ENCODE peak calls at places on chromosome 5, in nine cellular contexts. K is fibroblast of the aortic adventitia, H is spleen, Z is right atrium auricular region, F is psoas muscle, G is epithelial cell of proximal tubule, I is lung, T is lower lobe of right lung, V is transverse colon. J is an unnamed sample.

GRCh38 chr5:171705830-171706229 is 79.8 kb upstream of the SMIM23 start:
- DNase-seq in H (no peak), K (no peak), V (no peak), I (no peak), Z (no peak), T (no peak), G (no peak), F (no peak), J (no peak)

GRCh38 chr5:77369566-77369965 is 122.5 kb downstream of the WDR41 start:
- DNase-seq in K (no peak), V (no peak), G (no peak), Z (no peak), F (no peak), I (no peak), T (no peak), H (no peak), J (no peak)

GRCh38 chr5:53326420-53327153 is 153.8 kb upstream of the FST start:
- DNase-seq in F (no peak), Z (no peak), G (no peak), V (no peak), I (no peak), K (peak), H (no peak), T (no peak), J (peak)

GRCh38 chr5:68533571-68534051 is 318.1 kb downstream of the PIK3R1 start:
- DNase-seq in K (no peak), Z (no peak), I (no peak), T (no peak), H (no peak), G (no peak), F (no peak), V (peak), J (no peak)

GRCh38 chr5:106127341-106127781 is 1543.4 kb downstream of the EFNA5 start:
- DNase-seq in G (peak), T (no peak), Z (no peak), K (no peak), I (no peak), F (no peak), H (no peak), V (no peak), J (no peak)

GRCh38 chr5:119363936-119364335 is 8.1 kb downstream of the TNFAIP8 start:
- DNase-seq in F (no peak), G (no peak), H (no peak), V (no peak), Z (no peak), K (no peak), I (no peak), T (no peak), J (no peak)

GRCh38 chr5:40681351-40682311 is 1.9 kb downstream of the PTGER4 start:
- DNase-seq in F (peak), H (peak), K (no peak), G (no peak), V (peak), I (peak), T (peak), Z (no peak), J (peak)

GRCh38 chr5:178113841-178114324 is 551 bp downstream of the N4BP3 start:
- DNase-seq in K (no peak), F (no peak), H (no peak), V (no peak), T (no peak), I (no peak), G (no peak), Z (no peak), J (no peak)

GRCh38 chr5:141172381-141173204 is at the start of gene PCDHB7:
- DNase-seq in F (no peak), H (no peak), K (peak), I (no peak), T (no peak), Z (no peak), G (no peak), V (no peak), J (peak)

GRCh38 chr5:135124128-135124527 is 90.1 kb upstream of the PITX1 start:
- DNase-seq in I (no peak), H (no peak), T (no peak), V (no peak), Z (no peak), G (no peak), F (no peak), K (no peak), J (no peak)

GRCh38 chr5:106784846-106785245 is 885.9 kb downstream of the EFNA5 start:
- DNase-seq in Z (no peak), F (no peak), I (no peak), T (no peak), V (no peak), G (no peak), H (no peak), K (no peak), J (no peak)

GRCh38 chr5:146877178-146877681 is 1.3 kb downstream of the PPP2R2B start:
- DNase-seq in I (no peak), K (no peak), Z (no peak), V (no peak), F (no peak), T (no peak), G (no peak), H (no peak), J (no peak)

GRCh38 chr5:158886086-158886485 is 213.6 kb downstream of the EBF1 start:
- DNase-seq in K (peak), Z (no peak), H (no peak), G (no peak), F (no peak), I (no peak), T (no peak), V (no peak), J (peak)

GRCh38 chr5:37037840-37038239 is 161.3 kb downstream of the NIPBL start:
- DNase-seq in Z (no peak), H (no peak), F (no peak), V (no peak), I (no peak), K (no peak), T (no peak), G (no peak), J (no peak)

GRCh38 chr5:178384815-178385471 is 152.3 kb upstream of the PHYKPL start:
- DNase-seq in K (no peak), T (peak), G (no peak), F (no peak), V (no peak), Z (no peak), H (peak), I (no peak), J (no peak)

GRCh38 chr5:41857989-41858388 is 12.2 kb downstream of the OXCT1 start:
- DNase-seq in G (no peak), Z (no peak), F (no peak), H (no peak), V (no peak), I (no peak), K (no peak), T (no peak), J (no peak)

GRCh38 chr5:80192507-80193241 is 63.2 kb downstream of the SERINC5 start:
- DNase-seq in Z (no peak), T (no peak), K (peak), I (no peak), G (no peak), V (no peak), H (no peak), F (no peak), J (peak)

GRCh38 chr5:76535577-76535976 is 87.6 kb downstream of the F2RL2 start:
- DNase-seq in I (no peak), T (no peak), F (no peak), Z (no peak), G (no peak), H (no peak), V (no peak), K (no peak), J (no peak)

GRCh38 chr5:177996660-177997318 is 747 bp upstream of the PROP1 start:
- DNase-seq in Z (peak), H (no peak), G (no peak), I (no peak), F (no peak), V (no peak), T (no peak), K (no peak), J (no peak)

GRCh38 chr5:141692919-141693848 is 11.2 kb upstream of the ARAP3 start:
- DNase-seq in G (no peak), H (no peak), F (no peak), T (no peak), Z (no peak), I (no peak), V (no peak), K (peak), J (no peak)

GRCh38 chr5:85646641-85647040 is 971.1 kb upstream of the COX7C start:
- DNase-seq in G (no peak), K (no peak), Z (no peak), V (no peak), H (no peak), T (no peak), F (no peak), I (no peak), J (no peak)

GRCh38 chr5:98414938-98415337 is 358.5 kb upstream of the RGMB start:
- DNase-seq in I (no peak), Z (no peak), G (peak), F (no peak), K (peak), H (no peak), T (no peak), V (no peak), J (peak)

GRCh38 chr5:128227984-128228383 is 144.4 kb downstream of the SLC12A2 start:
- DNase-seq in Z (no peak), H (no peak), I (no peak), T (no peak), K (peak), F (no peak), G (peak), V (no peak), J (peak)

GRCh38 chr5:37533851-37534250 is 154.7 kb downstream of the WDR70 start:
- DNase-seq in V (no peak), I (no peak), H (no peak), K (peak), Z (no peak), G (no peak), F (no peak), T (no peak), J (peak)

GRCh38 chr5:158886957-158887356 is 212.8 kb downstream of the EBF1 start:
- DNase-seq in I (no peak), G (no peak), F (no peak), H (no peak), V (no peak), Z (no peak), T (no peak), K (no peak), J (no peak)

GRCh38 chr5:173925449-173926071 is 37.4 kb downstream of the CPEB4 start:
- DNase-seq in G (no peak), F (no peak), H (peak), K (peak), T (peak), I (no peak), V (peak), Z (no peak), J (peak)

GRCh38 chr5:3226171-3226570 is 369.5 kb upstream of the IRX1 start:
- DNase-seq in Z (peak), I (no peak), G (no peak), K (no peak), H (no peak), F (no peak), V (no peak), T (no peak), J (no peak)

GRCh38 chr5:87081511-87082372 is 185.9 kb upstream of the RASA1 start:
- DNase-seq in G (no peak), T (no peak), F (no peak), V (peak), I (peak), K (no peak), Z (no peak), H (no peak), J (no peak)

GRCh38 chr5:122704247-122705036 is 70.4 kb upstream of the SNX2 start:
- DNase-seq in T (no peak), Z (no peak), G (no peak), I (no peak), H (no peak), V (no peak), F (no peak), K (peak), J (peak)

GRCh38 chr5:116271432-116271831 is 186.6 kb downstream of the COMMD10 start:
- DNase-seq in Z (no peak), T (no peak), G (no peak), V (no peak), K (peak), I (no peak), F (no peak), H (no peak), J (peak)

GRCh38 chr5:40437452-40437861 is 242.3 kb upstream of the PTGER4 start:
- DNase-seq in I (no peak), Z (no peak), F (no peak), K (peak), T (no peak), G (peak), V (peak), H (no peak), J (peak)

GRCh38 chr5:133428072-133428660 is 184.2 kb downstream of the FSTL4 start:
- DNase-seq in V (no peak), H (no peak), Z (no peak), G (no peak), K (no peak), I (no peak), F (no peak), T (no peak), J (no peak)
- TF ChIP-seq CTCF in V (no peak), H (no peak), Z (no peak), G (no peak), K (no peak), I (no peak), F (no peak), T (no peak), J (no peak)

GRCh38 chr5:1788200-1788599 is 11.4 kb downstream of the MRPL36 start:
- DNase-seq in Z (no peak), I (no peak), K (no peak), H (no peak), G (no peak), F (no peak), V (no peak), T (no peak), J (no peak)

GRCh38 chr5:1787472-1788047 is 12.1 kb downstream of the MRPL36 start:
- DNase-seq in Z (no peak), G (no peak), K (no peak), F (no peak), H (no peak), T (no peak), I (no peak), V (no peak), J (no peak)

GRCh38 chr5:1788828-1789227 is 10.8 kb downstream of the MRPL36 start:
- DNase-seq in Z (no peak), T (no peak), V (no peak), K (no peak), G (no peak), F (no peak), I (no peak), H (no peak), J (no peak)

GRCh38 chr5:1791176-1791575 is 8.5 kb downstream of the MRPL36 start:
- DNase-seq in K (no peak), G (no peak), I (no peak), H (peak), Z (no peak), F (no peak), V (no peak), T (no peak), J (no peak)

GRCh38 chr5:1789838-1790462 is 9.7 kb downstream of the MRPL36 start:
- DNase-seq in K (peak), F (no peak), G (no peak), Z (no peak), H (no peak), V (no peak), T (no peak), I (no peak), J (peak)
- H3K4me3 ChIP-seq in K (peak), F (no peak), G (no peak), Z (no peak), H (no peak), V (no peak), T (no peak), I (no peak), J (peak)

DNA sequence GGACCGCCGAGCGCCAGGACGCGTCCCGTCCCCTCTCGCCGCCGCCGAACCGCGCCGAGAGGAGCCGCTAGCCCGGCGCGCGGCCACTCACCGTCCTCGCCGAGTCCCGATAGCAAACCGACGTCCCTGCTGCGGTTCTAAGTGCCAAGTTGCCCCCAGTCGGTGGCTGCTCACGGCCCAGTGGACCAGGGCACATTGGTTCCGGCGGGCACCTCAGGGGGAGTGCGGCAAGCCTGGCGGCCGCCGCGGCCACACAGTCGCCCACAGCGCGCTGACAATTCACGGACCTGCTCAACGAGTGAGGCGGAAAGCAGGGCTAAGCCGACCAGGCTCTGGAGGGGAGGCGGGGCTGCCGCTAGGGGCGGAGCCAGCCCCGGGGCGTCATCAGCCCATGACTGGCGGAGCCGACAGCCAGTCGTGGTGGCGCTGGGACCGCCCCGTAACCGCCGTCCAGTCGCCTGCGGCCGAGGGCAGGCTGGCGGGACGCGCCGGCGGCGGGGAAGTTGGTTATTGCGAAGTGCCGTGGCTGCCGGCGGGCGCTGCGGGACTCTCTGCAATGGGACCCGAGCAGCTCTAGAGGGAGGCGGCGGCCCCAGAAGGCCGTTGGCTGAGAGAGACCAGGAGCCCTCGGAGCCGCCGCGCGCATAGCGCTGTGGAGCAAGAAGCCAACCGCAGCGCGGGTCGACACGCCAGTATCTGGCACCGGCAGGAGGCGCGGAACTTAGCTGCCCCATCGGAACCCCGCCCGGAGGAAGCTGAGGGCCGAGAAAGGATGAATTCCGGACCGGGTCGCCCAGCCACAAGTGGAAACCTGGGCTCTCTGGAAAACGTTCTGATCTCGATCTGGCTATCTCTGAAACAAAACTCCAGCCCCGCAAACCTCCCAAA is at the start of gene MARCHF3:
- DNase-seq in Z (peak), G (peak), F (peak), K (peak), V (peak), I (peak), H (peak), T (peak), J (peak)
- TF ChIP-seq CTCF in Z (peak), G (peak), F (peak), K (peak), V (peak), I (no peak), H (peak), T (peak), J (peak)

GRCh38 chr5:111408817-111409216 is 103.5 kb downstream of the STARD4 start:
- DNase-seq in F (no peak), H (no peak), G (no peak), I (no peak), K (no peak), V (no peak), Z (no peak), T (no peak), J (no peak)
- H3K4me3 ChIP-seq in F (no peak), H (no peak), G (no peak), I (no peak), K (no peak), V (no peak), Z (no peak), T (no peak), J (no peak)

GRCh38 chr5:1883120-1883924 is 597 bp upstream of the IRX4 start:
- DNase-seq in K (no peak), T (peak), I (no peak), Z (no peak), H (peak), G (no peak), V (no peak), F (peak), J (no peak)
- TF ChIP-seq CTCF in K (no peak), T (no peak), I (no peak), Z (no peak), H (no peak), G (peak), V (no peak), F (no peak), J (no peak)

DNA sequence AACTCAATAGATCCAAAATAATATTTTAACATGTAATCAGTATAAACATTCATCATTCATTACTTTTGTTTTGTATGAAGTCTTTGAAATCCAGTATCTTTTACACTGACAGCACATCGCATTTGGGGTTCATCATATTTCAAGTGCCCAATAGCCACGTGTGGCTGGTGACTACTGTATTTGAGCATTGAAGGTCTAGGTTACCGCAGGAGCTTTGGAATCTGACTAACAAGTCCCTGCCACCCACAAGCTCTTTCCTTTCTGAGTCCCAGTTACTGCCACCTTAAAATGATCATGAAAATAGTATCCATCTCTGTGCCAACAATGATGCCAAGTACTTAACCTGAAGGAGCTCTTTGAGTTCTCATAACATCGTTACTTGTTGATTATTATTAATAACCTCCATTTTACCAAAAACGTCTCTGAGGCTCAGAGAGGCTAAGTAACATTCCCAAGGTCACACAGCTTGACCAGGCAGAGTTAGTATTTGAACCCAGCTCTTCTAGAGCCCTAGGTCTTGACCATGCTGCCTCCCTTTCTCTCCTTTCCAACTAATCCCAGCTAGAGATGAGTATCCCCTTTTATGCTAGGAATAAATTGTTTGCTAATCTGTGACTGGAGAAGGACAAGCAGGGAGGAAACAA is 24.2 kb downstream of the ARHGEF37 start:
- DNase-seq in H (no peak), T (no peak), G (no peak), I (no peak), Z (no peak), K (no peak), V (no peak), F (no peak), J (no peak)
- H3K4me3 ChIP-seq in H (no peak), T (no peak), G (no peak), I (no peak), Z (no peak), K (no peak), V (no peak), F (no peak), J (no peak)